ENCODE peak calls at places on chromosome 22, in six cellular contexts. Q is upper lobe of left lung, N is A549, R is HepG2, V is K562, P is GM12878. H is an unnamed sample.

GRCh38 chr22:42268852-42269406 is 1.5 kb downstream of the TCF20 start:
- ATAC-seq in P (no peak), V (no peak), Q (no peak), N (no peak), R (no peak), H (no peak)

GRCh38 chr22:36465232-36466021 is 16.0 kb downstream of the TXN2 start:
- ATAC-seq in R (no peak), P (no peak), V (no peak), Q (peak), N (peak), H (peak)

GRCh38 chr22:20002098-20002497 is 14.5 kb downstream of the ARVCF start:
- ATAC-seq in Q (no peak), P (no peak), R (no peak), N (no peak), V (peak), H (no peak)

GRCh38 chr22:34160117-34160758 is 240.0 kb upstream of the LARGE1 start:
- ATAC-seq in Q (no peak), R (no peak), N (no peak), V (no peak), P (no peak), H (no peak)

GRCh38 chr22:21951062-21951461 is 1.6 kb downstream of the PPM1F start:
- ATAC-seq in P (no peak), N (no peak), R (no peak), V (no peak), Q (no peak), H (no peak)

GRCh38 chr22:25367756-25368155 is 148.3 kb downstream of the CRYBB2 start:
- ATAC-seq in N (no peak), P (no peak), V (no peak), Q (no peak), R (no peak), H (no peak)

GRCh38 chr22:21665047-21665851 is 563 bp upstream of the PPIL2 start:
- ATAC-seq in N (no peak), P (no peak), V (peak), R (no peak), Q (no peak), H (no peak)

GRCh38 chr22:43432883-43433415 is 21.1 kb downstream of the MPPED1 start:
- ATAC-seq in R (no peak), N (no peak), P (no peak), V (no peak), Q (no peak), H (no peak)

GRCh38 chr22:42418811-42419243 is 13.4 kb downstream of the NFAM1 start:
- ATAC-seq in N (no peak), P (peak), V (no peak), Q (peak), R (no peak), H (no peak)

GRCh38 chr22:47375621-47376321 is 613.3 kb downstream of the TBC1D22A start:
- ATAC-seq in Q (peak), R (no peak), P (no peak), V (no peak), N (no peak), H (no peak)

GRCh38 chr22:43988960-43989359 is 33.7 kb downstream of the SAMM50 start:
- ATAC-seq in P (no peak), V (no peak), N (no peak), R (no peak), Q (no peak), H (no peak)

GRCh38 chr22:42202669-42203068 is 67.8 kb downstream of the TCF20 start:
- ATAC-seq in R (no peak), V (no peak), P (no peak), N (no peak), Q (no peak), H (no peak)

GRCh38 chr22:32144875-32145274 is 14.2 kb downstream of the C22orf42 start:
- ATAC-seq in R (no peak), Q (peak), P (no peak), V (no peak), N (no peak), H (peak)

GRCh38 chr22:36425977-36426523 is 38.3 kb upstream of the MYH9 start:
- ATAC-seq in N (peak), P (peak), V (peak), R (peak), Q (peak), H (no peak)

GRCh38 chr22:36405221-36405631 is 17.5 kb upstream of the MYH9 start:
- ATAC-seq in N (no peak), V (no peak), P (peak), Q (peak), R (no peak), H (no peak)

GRCh38 chr22:39474351-39474991 is 17.7 kb downstream of the MGAT3 start:
- ATAC-seq in Q (no peak), V (no peak), P (peak), N (no peak), R (no peak), H (no peak)

GRCh38 chr22:24697141-24697540 is 77.4 kb downstream of the PIWIL3 start:
- ATAC-seq in R (peak), P (no peak), Q (peak), V (peak), N (no peak), H (no peak)

GRCh38 chr22:32013200-32013599 is 29.9 kb upstream of the SLC5A1 start:
- ATAC-seq in P (no peak), V (no peak), Q (no peak), R (no peak), N (no peak), H (no peak)

GRCh38 chr22:40594346-40594745 is 42.2 kb downstream of the MRTFA start:
- ATAC-seq in N (no peak), Q (no peak), V (no peak), R (no peak), P (peak), H (no peak)

DNA sequence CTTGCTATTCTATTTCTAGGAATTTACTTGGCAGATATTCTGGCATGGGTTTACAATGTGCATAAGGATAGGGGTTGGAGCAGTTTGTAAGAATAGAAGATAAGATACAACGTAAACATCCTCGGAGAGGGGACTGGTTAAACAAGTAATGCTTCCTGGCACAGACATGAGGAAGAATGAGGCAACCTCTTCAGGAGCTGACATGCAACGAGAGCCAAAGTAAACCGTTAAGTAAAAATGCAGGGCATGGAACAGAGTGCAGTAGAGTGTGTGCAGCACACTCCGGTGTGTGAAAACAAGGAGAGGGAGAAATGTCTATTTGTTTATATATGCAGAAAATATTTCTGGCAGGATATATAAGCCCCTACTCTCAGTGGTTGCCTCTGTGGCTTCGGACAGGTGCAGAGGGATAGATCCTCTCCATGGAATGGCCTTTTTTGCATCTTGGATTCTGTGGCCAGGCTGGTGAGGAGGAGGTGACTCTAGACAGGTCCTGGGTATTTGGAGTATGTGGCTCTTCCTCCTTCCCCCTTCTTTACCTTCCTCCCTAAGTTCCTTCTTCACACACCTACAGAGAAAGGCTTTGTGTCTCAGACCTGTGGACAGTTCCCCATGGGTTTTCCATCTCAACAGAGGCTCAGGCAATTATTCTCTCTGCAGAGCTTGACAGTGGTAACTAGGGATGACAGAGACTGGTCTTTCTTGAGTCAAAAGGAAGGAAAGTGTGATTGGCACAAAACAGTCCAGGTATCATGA is 2.5 kb downstream of the RAB36 start:
- ATAC-seq in P (no peak), R (no peak), N (no peak), Q (no peak), V (no peak), H (peak)
- H3K27ac ChIP-seq in P (no peak), R (no peak), N (no peak), Q (peak), V (no peak), H (no peak)

GRCh38 chr22:27257987-27258386 is 543.6 kb downstream of the MN1 start:
- ATAC-seq in Q (no peak), N (no peak), V (no peak), R (no peak), P (no peak), H (no peak)
- TF ChIP-seq CTCF in Q (no peak), N (no peak), V (no peak), R (no peak), P (no peak), H (peak)

GRCh38 chr22:30964858-30965257 is 3.7 kb downstream of the MORC2 start:
- ATAC-seq in P (no peak), V (no peak), N (no peak), R (no peak), Q (no peak), H (no peak)

GRCh38 chr22:30969532-30970355 is 679 bp downstream of the TUG1 start:
- ATAC-seq in R (peak), Q (peak), N (peak), P (peak), V (peak), H (peak)

GRCh38 chr22:30968015-30968923 is at the start of gene MORC2:
- ATAC-seq in N (peak), P (peak), R (peak), Q (peak), V (peak), H (peak)

GRCh38 chr22:30970356-30970746 is 1.3 kb downstream of the TUG1 start:
- ATAC-seq in V (no peak), N (no peak), R (no peak), P (no peak), Q (no peak), H (no peak)

GRCh38 chr22:30968924-30969531 is at the start of gene TUG1:
- ATAC-seq in R (peak), N (peak), V (peak), P (peak), Q (peak), H (peak)
- TF ChIP-seq EP300 in R (no peak), N (no peak), V (peak), P (no peak), Q (no peak), H (no peak)

DNA sequence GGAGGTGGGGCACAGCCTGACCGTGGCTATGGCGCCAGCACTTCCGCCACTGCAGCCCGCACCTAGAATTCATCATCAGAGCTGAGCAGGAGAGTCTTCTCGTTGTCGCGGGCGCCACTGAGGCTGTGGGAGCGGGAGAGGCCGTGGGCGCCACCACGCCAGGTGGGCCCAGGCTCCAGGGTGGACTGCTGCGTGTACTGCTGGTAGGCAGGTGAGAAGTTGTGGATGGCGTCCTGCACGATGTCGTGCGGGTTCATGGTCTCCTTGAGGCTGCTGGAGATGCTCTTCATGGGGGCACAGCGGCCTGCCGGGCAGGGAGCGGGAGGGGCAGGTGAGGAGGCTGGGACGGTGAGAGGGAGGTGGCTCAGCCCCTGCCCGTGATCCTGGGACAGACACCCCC is 19.6 kb downstream of the MAFF start:
- ATAC-seq in V (no peak), Q (no peak), N (no peak), R (no peak), P (no peak), H (no peak)
- H3K27ac ChIP-seq in V (no peak), Q (peak), N (peak), R (no peak), P (no peak), H (peak)

GRCh38 chr22:48520888-48521600 is 1306.6 kb downstream of the BRD1 start:
- ATAC-seq in R (no peak), V (no peak), N (no peak), Q (no peak), P (no peak), H (no peak)
- TF ChIP-seq CTCF in R (no peak), V (no peak), N (no peak), Q (no peak), P (no peak), H (no peak)

GRCh38 chr22:46193898-46194310 is 43.6 kb downstream of the PPARA start:
- ATAC-seq in R (no peak), N (no peak), Q (no peak), P (no peak), V (peak), H (no peak)
- TF ChIP-seq EP300 in R (no peak), N (no peak), Q (no peak), P (no peak), V (peak), H (no peak)

GRCh38 chr22:17748555-17749353 is 25.5 kb downstream of the BID start:
- ATAC-seq in V (no peak), R (no peak), N (no peak), P (no peak), Q (peak), H (peak)

GRCh38 chr22:17743661-17744411 is 30.4 kb downstream of the BID start:
- ATAC-seq in V (no peak), R (no peak), P (no peak), N (no peak), Q (no peak), H (no peak)

GRCh38 chr22:17749605-17750395 is 24.5 kb downstream of the BID start:
- ATAC-seq in V (no peak), P (no peak), R (no peak), N (no peak), Q (no peak), H (no peak)

GRCh38 chr22:17744430-17744829 is 29.8 kb downstream of the BID start:
- ATAC-seq in R (no peak), Q (no peak), P (no peak), V (no peak), N (no peak), H (no peak)

GRCh38 chr22:17746916-17747315 is 27.4 kb downstream of the BID start:
- ATAC-seq in R (no peak), P (no peak), Q (no peak), V (no peak), N (no peak), H (no peak)
- H3K27ac ChIP-seq in R (no peak), P (no peak), Q (no peak), V (no peak), N (no peak), H (no peak)

GRCh38 chr22:35311551-35311999 is 11.9 kb downstream of the TOM1 start:
- ATAC-seq in P (no peak), N (no peak), R (peak), Q (no peak), V (no peak), H (no peak)

GRCh38 chr22:35313311-35314121 is 13.8 kb downstream of the TOM1 start:
- ATAC-seq in R (peak), Q (peak), N (peak), V (peak), P (peak), H (peak)

GRCh38 chr22:35308480-35308945 is 8.8 kb downstream of the TOM1 start:
- ATAC-seq in Q (no peak), N (no peak), R (no peak), V (no peak), P (peak), H (no peak)

GRCh38 chr22:35312198-35313059 is 12.7 kb downstream of the TOM1 start:
- ATAC-seq in N (no peak), V (no peak), R (peak), Q (no peak), P (no peak), H (no peak)

DNA sequence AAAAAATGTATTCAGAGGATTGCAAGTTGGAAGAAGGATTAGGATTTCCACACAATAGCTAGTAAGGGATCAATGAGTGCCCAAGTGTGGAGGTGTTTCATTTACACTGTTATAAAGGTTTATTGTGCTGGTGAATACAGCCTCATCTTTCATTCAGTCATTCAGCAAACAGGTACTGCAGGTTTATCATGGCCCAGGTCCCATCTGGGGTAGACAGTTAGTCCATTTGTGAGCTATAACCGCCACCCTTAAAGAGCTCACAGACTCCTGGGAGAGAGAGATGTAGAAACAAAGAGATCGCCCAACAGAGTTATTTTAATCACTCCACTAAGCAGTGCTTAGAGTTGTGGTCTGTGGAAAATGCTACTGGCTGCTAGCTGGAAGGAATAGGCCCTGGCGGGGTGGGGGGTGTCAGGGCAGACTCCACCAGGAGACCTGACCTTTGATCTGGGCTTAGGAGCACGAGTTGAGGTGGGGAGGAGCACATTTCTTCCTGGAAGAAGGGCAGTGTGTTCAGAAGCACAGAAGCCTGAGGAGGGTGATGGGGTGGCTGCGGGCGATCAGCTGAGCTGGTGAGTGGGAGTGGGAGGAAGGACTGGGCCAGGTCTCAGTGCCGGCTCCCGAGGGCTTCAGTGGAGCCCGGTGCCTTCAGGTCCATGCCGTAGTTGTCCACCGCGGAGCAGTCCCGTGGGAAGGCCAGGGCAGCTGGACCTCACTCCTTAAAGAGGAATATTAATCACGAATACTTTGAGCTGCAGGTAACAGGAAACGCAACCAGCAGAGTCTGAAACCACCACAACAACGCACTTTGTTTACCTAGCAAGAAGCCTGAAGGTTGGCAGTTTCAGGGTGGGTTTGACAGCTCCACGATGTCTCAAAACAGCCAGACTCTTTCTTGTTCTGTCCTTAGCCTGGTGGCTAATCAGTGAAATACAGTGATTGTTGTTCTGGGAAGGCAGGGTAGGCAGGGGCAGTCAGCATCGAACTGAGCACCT is 11.2 kb downstream of the TOM1 start:
- ATAC-seq in Q (no peak), P (peak), V (no peak), N (no peak), R (peak), H (no peak)
- TF ChIP-seq CTCF in Q (no peak), P (no peak), V (no peak), N (no peak), R (no peak), H (no peak)

GRCh38 chr22:30251661-30252226 is 5.2 kb upstream of the LIF start:
- ATAC-seq in V (no peak), N (no peak), R (no peak), P (no peak), Q (no peak), H (no peak)

GRCh38 chr22:30248484-30248883 is 1.9 kb upstream of the LIF start:
- ATAC-seq in V (no peak), P (no peak), Q (no peak), N (no peak), R (no peak), H (no peak)

GRCh38 chr22:30249049-30250038 is 2.8 kb upstream of the LIF start:
- ATAC-seq in N (no peak), R (peak), Q (peak), V (peak), P (no peak), H (peak)

GRCh38 chr22:30250713-30251267 is 4.2 kb upstream of the LIF start:
- ATAC-seq in V (no peak), Q (no peak), P (peak), R (no peak), N (peak), H (no peak)

DNA sequence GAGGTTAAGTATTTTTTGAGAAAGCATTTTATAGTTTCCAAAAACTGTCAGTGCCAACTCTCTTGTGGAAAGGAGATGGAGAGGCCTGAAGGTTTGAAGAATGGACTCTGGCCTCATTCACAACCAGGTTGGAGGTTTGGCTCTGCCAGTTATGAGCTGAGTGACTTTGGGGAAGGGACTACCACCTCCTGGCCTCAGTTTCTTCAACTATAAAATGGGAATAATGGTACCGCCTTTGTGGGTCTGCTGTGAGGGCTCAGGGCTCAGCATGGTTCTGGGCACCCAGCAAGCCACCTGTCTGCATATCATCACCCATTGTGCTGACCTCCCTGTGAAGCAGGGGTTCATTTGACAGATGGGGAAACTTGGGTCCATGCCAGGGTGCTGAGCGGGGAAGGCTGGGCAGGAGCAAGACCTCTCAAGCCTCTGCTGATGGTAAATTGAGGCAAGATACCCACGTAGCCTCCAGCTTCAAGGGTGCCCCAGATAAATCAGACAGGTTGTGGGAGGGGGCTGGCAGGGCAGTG is 3.5 kb upstream of the LIF start:
- ATAC-seq in P (no peak), R (no peak), V (no peak), Q (no peak), N (no peak), H (no peak)
- TF ChIP-seq EP300 in P (no peak), R (no peak), V (no peak), Q (no peak), N (no peak), H (no peak)

GRCh38 chr22:29011868-29012428 is 49.7 kb downstream of the C22orf31 start:
- ATAC-seq in N (no peak), R (no peak), Q (no peak), P (no peak), V (no peak), H (no peak)
- H3K27ac ChIP-seq in N (no peak), R (peak), Q (no peak), P (no peak), V (no peak), H (no peak)

H was measured in gastroesophageal sphincter.